ENCODE peak calls at places on chromosomes 6 and 20, in ten cellular contexts. One of them, this sample, is unnamed.
A peak's percentile ranks its signal among the peaks of the same experiment; 100 is the strongest.

GRCh38 chr6:155021680-155022079 is 26.6 kb downstream of the TIAM2 start:
- DNase-seq in AG08396: no peak
- DNase-seq in hypothalamus: no peak
- DNase-seq in lung: no peak
- DNase-seq in iPS-NIHi11: no peak
- DNase-seq in stimulated activated CD4-positive, alpha-beta T cell treated with anti-CD3 and anti-CD28 coated beads, Interleukin-15, amount 100 ng/mL, for 1 hour: no peak
- DNase-seq in activated T-helper 1 cell treated with Interleukin-2 at 50 U/mL for 16 hours: no peak
- DNase-seq in substantia nigra: no peak
- DNase-seq in stimulated activated naive CD8-positive, alpha-beta T cell treated with anti-CD3 and anti-CD28 coated beads, Interleukin-15, Interleukin-2, amounts not matched to agents 100 U/mL and 50 U/mL, for 24 hours: no peak
- DNase-seq in omental fat pad: no peak
- DNase-seq in this sample: no peak

GRCh38 chr6:56911847-56912246 is 43.1 kb upstream of the BEND6 start:
- DNase-seq in AG08396: peak; percentile 48
- DNase-seq in hypothalamus: no peak
- DNase-seq in lung: no peak
- DNase-seq in iPS-NIHi11: no peak
- DNase-seq in stimulated activated CD4-positive, alpha-beta T cell treated with anti-CD3 and anti-CD28 coated beads, Interleukin-15, amount 100 ng/mL, for 1 hour: no peak
- DNase-seq in activated T-helper 1 cell treated with Interleukin-2 at 50 U/mL for 16 hours: no peak
- DNase-seq in substantia nigra: no peak
- DNase-seq in stimulated activated naive CD8-positive, alpha-beta T cell treated with anti-CD3 and anti-CD28 coated beads, Interleukin-15, Interleukin-2, amounts not matched to agents 100 U/mL and 50 U/mL, for 24 hours: no peak
- DNase-seq in omental fat pad: no peak
- DNase-seq in this sample: no peak

GRCh38 chr6:37051138-37052026 is 45.9 kb downstream of the FGD2 start:
- DNase-seq in AG08396: peak; percentile 80
- DNase-seq in hypothalamus: peak; percentile 85
- DNase-seq in lung: peak; percentile 91
- DNase-seq in iPS-NIHi11: peak; percentile 87
- DNase-seq in stimulated activated CD4-positive, alpha-beta T cell treated with anti-CD3 and anti-CD28 coated beads, Interleukin-15, amount 100 ng/mL, for 1 hour: peak; percentile 84
- DNase-seq in activated T-helper 1 cell treated with Interleukin-2 at 50 U/mL for 16 hours: peak; percentile 79
- DNase-seq in substantia nigra: peak; percentile 78
- DNase-seq in stimulated activated naive CD8-positive, alpha-beta T cell treated with anti-CD3 and anti-CD28 coated beads, Interleukin-15, Interleukin-2, amounts not matched to agents 100 U/mL and 50 U/mL, for 24 hours: peak; percentile 95
- DNase-seq in omental fat pad: peak; percentile 87
- DNase-seq in this sample: peak; percentile 93

GRCh38 chr6:129801909-129802308 is 59.2 kb downstream of the TMEM244 start:
- DNase-seq in AG08396: no peak
- DNase-seq in hypothalamus: no peak
- DNase-seq in lung: no peak
- DNase-seq in iPS-NIHi11: peak; percentile 35
- DNase-seq in stimulated activated CD4-positive, alpha-beta T cell treated with anti-CD3 and anti-CD28 coated beads, Interleukin-15, amount 100 ng/mL, for 1 hour: no peak
- DNase-seq in activated T-helper 1 cell treated with Interleukin-2 at 50 U/mL for 16 hours: no peak
- DNase-seq in substantia nigra: no peak
- DNase-seq in stimulated activated naive CD8-positive, alpha-beta T cell treated with anti-CD3 and anti-CD28 coated beads, Interleukin-15, Interleukin-2, amounts not matched to agents 100 U/mL and 50 U/mL, for 24 hours: no peak
- DNase-seq in omental fat pad: no peak
- DNase-seq in this sample: no peak

GRCh38 chr6:70377372-70377771 is 35.9 kb upstream of the FAM135A start:
- DNase-seq in AG08396: no peak
- DNase-seq in hypothalamus: no peak
- DNase-seq in lung: no peak
- DNase-seq in iPS-NIHi11: no peak
- DNase-seq in stimulated activated CD4-positive, alpha-beta T cell treated with anti-CD3 and anti-CD28 coated beads, Interleukin-15, amount 100 ng/mL, for 1 hour: no peak
- DNase-seq in activated T-helper 1 cell treated with Interleukin-2 at 50 U/mL for 16 hours: no peak
- DNase-seq in substantia nigra: no peak
- DNase-seq in stimulated activated naive CD8-positive, alpha-beta T cell treated with anti-CD3 and anti-CD28 coated beads, Interleukin-15, Interleukin-2, amounts not matched to agents 100 U/mL and 50 U/mL, for 24 hours: no peak
- DNase-seq in omental fat pad: no peak
- DNase-seq in this sample: no peak

GRCh38 chr20:48635791-48636267 is 192.0 kb downstream of the PREX1 start:
- DNase-seq in AG08396: peak; percentile 87
- DNase-seq in hypothalamus: peak; percentile 69
- DNase-seq in lung: no peak
- DNase-seq in iPS-NIHi11: peak; percentile 96
- DNase-seq in stimulated activated CD4-positive, alpha-beta T cell treated with anti-CD3 and anti-CD28 coated beads, Interleukin-15, amount 100 ng/mL, for 1 hour: peak; percentile 54
- DNase-seq in activated T-helper 1 cell treated with Interleukin-2 at 50 U/mL for 16 hours: peak; percentile 24
- DNase-seq in substantia nigra: peak; percentile 65
- DNase-seq in stimulated activated naive CD8-positive, alpha-beta T cell treated with anti-CD3 and anti-CD28 coated beads, Interleukin-15, Interleukin-2, amounts not matched to agents 100 U/mL and 50 U/mL, for 24 hours: peak; percentile 82
- DNase-seq in omental fat pad: no peak
- DNase-seq in this sample: no peak

GRCh38 chr6:162485464-162485863 is 242.1 kb downstream of the PRKN start:
- DNase-seq in AG08396: no peak
- DNase-seq in hypothalamus: no peak
- DNase-seq in lung: no peak
- DNase-seq in iPS-NIHi11: no peak
- DNase-seq in stimulated activated CD4-positive, alpha-beta T cell treated with anti-CD3 and anti-CD28 coated beads, Interleukin-15, amount 100 ng/mL, for 1 hour: no peak
- DNase-seq in activated T-helper 1 cell treated with Interleukin-2 at 50 U/mL for 16 hours: no peak
- DNase-seq in substantia nigra: no peak
- DNase-seq in stimulated activated naive CD8-positive, alpha-beta T cell treated with anti-CD3 and anti-CD28 coated beads, Interleukin-15, Interleukin-2, amounts not matched to agents 100 U/mL and 50 U/mL, for 24 hours: no peak
- DNase-seq in omental fat pad: no peak
- DNase-seq in this sample: no peak

GRCh38 chr20:48783533-48784272 is 44.1 kb downstream of the PREX1 start:
- DNase-seq in AG08396: no peak
- DNase-seq in hypothalamus: no peak
- DNase-seq in lung: no peak
- DNase-seq in iPS-NIHi11: no peak
- DNase-seq in stimulated activated CD4-positive, alpha-beta T cell treated with anti-CD3 and anti-CD28 coated beads, Interleukin-15, amount 100 ng/mL, for 1 hour: no peak
- DNase-seq in activated T-helper 1 cell treated with Interleukin-2 at 50 U/mL for 16 hours: no peak
- DNase-seq in substantia nigra: no peak
- DNase-seq in stimulated activated naive CD8-positive, alpha-beta T cell treated with anti-CD3 and anti-CD28 coated beads, Interleukin-15, Interleukin-2, amounts not matched to agents 100 U/mL and 50 U/mL, for 24 hours: peak; percentile 54
- DNase-seq in omental fat pad: no peak
- DNase-seq in this sample: no peak

GRCh38 chr6:50842446-50842845 is 23.8 kb downstream of the TFAP2B start:
- DNase-seq in AG08396: no peak
- DNase-seq in hypothalamus: no peak
- DNase-seq in lung: no peak
- DNase-seq in iPS-NIHi11: no peak
- DNase-seq in stimulated activated CD4-positive, alpha-beta T cell treated with anti-CD3 and anti-CD28 coated beads, Interleukin-15, amount 100 ng/mL, for 1 hour: no peak
- DNase-seq in activated T-helper 1 cell treated with Interleukin-2 at 50 U/mL for 16 hours: no peak
- DNase-seq in substantia nigra: no peak
- DNase-seq in stimulated activated naive CD8-positive, alpha-beta T cell treated with anti-CD3 and anti-CD28 coated beads, Interleukin-15, Interleukin-2, amounts not matched to agents 100 U/mL and 50 U/mL, for 24 hours: no peak
- DNase-seq in omental fat pad: no peak
- DNase-seq in this sample: no peak

GRCh38 chr6:73521351-73522254 is 771 bp upstream of the EEF1A1 start:
- DNase-seq in AG08396: peak; percentile 64
- DNase-seq in hypothalamus: no peak
- DNase-seq in lung: no peak
- DNase-seq in iPS-NIHi11: peak; percentile 74
- DNase-seq in stimulated activated CD4-positive, alpha-beta T cell treated with anti-CD3 and anti-CD28 coated beads, Interleukin-15, amount 100 ng/mL, for 1 hour: peak; percentile 64
- DNase-seq in activated T-helper 1 cell treated with Interleukin-2 at 50 U/mL for 16 hours: peak; percentile 58
- DNase-seq in substantia nigra: no peak
- DNase-seq in stimulated activated naive CD8-positive, alpha-beta T cell treated with anti-CD3 and anti-CD28 coated beads, Interleukin-15, Interleukin-2, amounts not matched to agents 100 U/mL and 50 U/mL, for 24 hours: peak; percentile 80
- DNase-seq in omental fat pad: peak; percentile 43
- DNase-seq in this sample: no peak

GRCh38 chr20:40313730-40314129 is 375.3 kb downstream of the MAFB start:
- DNase-seq in AG08396: no peak
- DNase-seq in hypothalamus: no peak
- DNase-seq in lung: no peak
- DNase-seq in iPS-NIHi11: no peak
- DNase-seq in stimulated activated CD4-positive, alpha-beta T cell treated with anti-CD3 and anti-CD28 coated beads, Interleukin-15, amount 100 ng/mL, for 1 hour: no peak
- DNase-seq in activated T-helper 1 cell treated with Interleukin-2 at 50 U/mL for 16 hours: no peak
- DNase-seq in substantia nigra: no peak
- DNase-seq in stimulated activated naive CD8-positive, alpha-beta T cell treated with anti-CD3 and anti-CD28 coated beads, Interleukin-15, Interleukin-2, amounts not matched to agents 100 U/mL and 50 U/mL, for 24 hours: no peak
- DNase-seq in omental fat pad: no peak
- DNase-seq in this sample: no peak

GRCh38 chr6:156280131-156280530 is 497.0 kb upstream of the ARID1B start:
- DNase-seq in AG08396: no peak
- DNase-seq in hypothalamus: no peak
- DNase-seq in lung: no peak
- DNase-seq in iPS-NIHi11: no peak
- DNase-seq in stimulated activated CD4-positive, alpha-beta T cell treated with anti-CD3 and anti-CD28 coated beads, Interleukin-15, amount 100 ng/mL, for 1 hour: no peak
- DNase-seq in activated T-helper 1 cell treated with Interleukin-2 at 50 U/mL for 16 hours: no peak
- DNase-seq in substantia nigra: no peak
- DNase-seq in stimulated activated naive CD8-positive, alpha-beta T cell treated with anti-CD3 and anti-CD28 coated beads, Interleukin-15, Interleukin-2, amounts not matched to agents 100 U/mL and 50 U/mL, for 24 hours: no peak
- DNase-seq in omental fat pad: no peak
- DNase-seq in this sample: no peak

GRCh38 chr6:43851204-43851855 is 81.3 kb downstream of the VEGFA start:
- DNase-seq in AG08396: peak; percentile 86
- DNase-seq in hypothalamus: no peak
- DNase-seq in lung: no peak
- DNase-seq in iPS-NIHi11: peak; percentile 48
- DNase-seq in stimulated activated CD4-positive, alpha-beta T cell treated with anti-CD3 and anti-CD28 coated beads, Interleukin-15, amount 100 ng/mL, for 1 hour: no peak
- DNase-seq in activated T-helper 1 cell treated with Interleukin-2 at 50 U/mL for 16 hours: no peak
- DNase-seq in substantia nigra: no peak
- DNase-seq in stimulated activated naive CD8-positive, alpha-beta T cell treated with anti-CD3 and anti-CD28 coated beads, Interleukin-15, Interleukin-2, amounts not matched to agents 100 U/mL and 50 U/mL, for 24 hours: no peak
- DNase-seq in omental fat pad: no peak
- DNase-seq in this sample: no peak

GRCh38 chr20:20083796-20084195 is 31.5 kb downstream of the CFAP61 start:
- DNase-seq in AG08396: no peak
- DNase-seq in hypothalamus: no peak
- DNase-seq in lung: no peak
- DNase-seq in iPS-NIHi11: peak; percentile 40
- DNase-seq in stimulated activated CD4-positive, alpha-beta T cell treated with anti-CD3 and anti-CD28 coated beads, Interleukin-15, amount 100 ng/mL, for 1 hour: no peak
- DNase-seq in activated T-helper 1 cell treated with Interleukin-2 at 50 U/mL for 16 hours: no peak
- DNase-seq in substantia nigra: no peak
- DNase-seq in stimulated activated naive CD8-positive, alpha-beta T cell treated with anti-CD3 and anti-CD28 coated beads, Interleukin-15, Interleukin-2, amounts not matched to agents 100 U/mL and 50 U/mL, for 24 hours: no peak
- DNase-seq in omental fat pad: no peak
- DNase-seq in this sample: no peak

GRCh38 chr20:17468073-17468840 is 62.9 kb downstream of the BFSP1 start:
- DNase-seq in AG08396: no peak
- DNase-seq in hypothalamus: no peak
- DNase-seq in lung: no peak
- DNase-seq in iPS-NIHi11: no peak
- DNase-seq in stimulated activated CD4-positive, alpha-beta T cell treated with anti-CD3 and anti-CD28 coated beads, Interleukin-15, amount 100 ng/mL, for 1 hour: no peak
- DNase-seq in activated T-helper 1 cell treated with Interleukin-2 at 50 U/mL for 16 hours: no peak
- DNase-seq in substantia nigra: no peak
- DNase-seq in stimulated activated naive CD8-positive, alpha-beta T cell treated with anti-CD3 and anti-CD28 coated beads, Interleukin-15, Interleukin-2, amounts not matched to agents 100 U/mL and 50 U/mL, for 24 hours: no peak
- DNase-seq in omental fat pad: no peak
- DNase-seq in this sample: no peak

GRCh38 chr6:145699462-145699861 is 35.9 kb downstream of the EPM2A start:
- DNase-seq in AG08396: peak; percentile 25
- DNase-seq in hypothalamus: no peak
- DNase-seq in lung: no peak
- DNase-seq in iPS-NIHi11: no peak
- DNase-seq in stimulated activated CD4-positive, alpha-beta T cell treated with anti-CD3 and anti-CD28 coated beads, Interleukin-15, amount 100 ng/mL, for 1 hour: no peak
- DNase-seq in activated T-helper 1 cell treated with Interleukin-2 at 50 U/mL for 16 hours: no peak
- DNase-seq in substantia nigra: no peak
- DNase-seq in stimulated activated naive CD8-positive, alpha-beta T cell treated with anti-CD3 and anti-CD28 coated beads, Interleukin-15, Interleukin-2, amounts not matched to agents 100 U/mL and 50 U/mL, for 24 hours: no peak
- DNase-seq in omental fat pad: no peak
- DNase-seq in this sample: no peak

GRCh38 chr20:57629976-57630525 is 9.8 kb upstream of the ZBP1 start:
- DNase-seq in AG08396: no peak
- DNase-seq in hypothalamus: no peak
- DNase-seq in lung: no peak
- DNase-seq in iPS-NIHi11: no peak
- DNase-seq in stimulated activated CD4-positive, alpha-beta T cell treated with anti-CD3 and anti-CD28 coated beads, Interleukin-15, amount 100 ng/mL, for 1 hour: no peak
- DNase-seq in activated T-helper 1 cell treated with Interleukin-2 at 50 U/mL for 16 hours: no peak
- DNase-seq in substantia nigra: no peak
- DNase-seq in stimulated activated naive CD8-positive, alpha-beta T cell treated with anti-CD3 and anti-CD28 coated beads, Interleukin-15, Interleukin-2, amounts not matched to agents 100 U/mL and 50 U/mL, for 24 hours: peak; percentile 62
- DNase-seq in omental fat pad: no peak
- DNase-seq in this sample: no peak

GRCh38 chr20:20953738-20954657 is 152.2 kb downstream of the LINC00237 start:
- DNase-seq in AG08396: no peak
- DNase-seq in hypothalamus: no peak
- DNase-seq in lung: no peak
- DNase-seq in iPS-NIHi11: no peak
- DNase-seq in stimulated activated CD4-positive, alpha-beta T cell treated with anti-CD3 and anti-CD28 coated beads, Interleukin-15, amount 100 ng/mL, for 1 hour: no peak
- DNase-seq in activated T-helper 1 cell treated with Interleukin-2 at 50 U/mL for 16 hours: no peak
- DNase-seq in substantia nigra: no peak
- DNase-seq in stimulated activated naive CD8-positive, alpha-beta T cell treated with anti-CD3 and anti-CD28 coated beads, Interleukin-15, Interleukin-2, amounts not matched to agents 100 U/mL and 50 U/mL, for 24 hours: no peak
- DNase-seq in omental fat pad: no peak
- DNase-seq in this sample: no peak

GRCh38 chr20:24934716-24935115 is 14.4 kb upstream of the CST7 start:
- DNase-seq in AG08396: no peak
- DNase-seq in hypothalamus: no peak
- DNase-seq in lung: no peak
- DNase-seq in iPS-NIHi11: no peak
- DNase-seq in stimulated activated CD4-positive, alpha-beta T cell treated with anti-CD3 and anti-CD28 coated beads, Interleukin-15, amount 100 ng/mL, for 1 hour: no peak
- DNase-seq in activated T-helper 1 cell treated with Interleukin-2 at 50 U/mL for 16 hours: no peak
- DNase-seq in substantia nigra: no peak
- DNase-seq in stimulated activated naive CD8-positive, alpha-beta T cell treated with anti-CD3 and anti-CD28 coated beads, Interleukin-15, Interleukin-2, amounts not matched to agents 100 U/mL and 50 U/mL, for 24 hours: no peak
- DNase-seq in omental fat pad: no peak
- DNase-seq in this sample: no peak

GRCh38 chr20:64024141-64024990 is 11.6 kb upstream of the C20orf204 start:
- DNase-seq in AG08396: no peak
- DNase-seq in hypothalamus: no peak
- DNase-seq in lung: no peak
- DNase-seq in iPS-NIHi11: no peak
- DNase-seq in stimulated activated CD4-positive, alpha-beta T cell treated with anti-CD3 and anti-CD28 coated beads, Interleukin-15, amount 100 ng/mL, for 1 hour: no peak
- DNase-seq in activated T-helper 1 cell treated with Interleukin-2 at 50 U/mL for 16 hours: no peak
- DNase-seq in substantia nigra: no peak
- DNase-seq in stimulated activated naive CD8-positive, alpha-beta T cell treated with anti-CD3 and anti-CD28 coated beads, Interleukin-15, Interleukin-2, amounts not matched to agents 100 U/mL and 50 U/mL, for 24 hours: no peak
- DNase-seq in omental fat pad: no peak
- DNase-seq in this sample: no peak

GRCh38 chr6:138593100-138593877 is 94.0 kb upstream of the NHSL1 start:
- DNase-seq in AG08396: peak; percentile 79
- DNase-seq in hypothalamus: no peak
- DNase-seq in lung: peak; percentile 53
- DNase-seq in iPS-NIHi11: no peak
- DNase-seq in stimulated activated CD4-positive, alpha-beta T cell treated with anti-CD3 and anti-CD28 coated beads, Interleukin-15, amount 100 ng/mL, for 1 hour: no peak
- DNase-seq in activated T-helper 1 cell treated with Interleukin-2 at 50 U/mL for 16 hours: no peak
- DNase-seq in substantia nigra: no peak
- DNase-seq in stimulated activated naive CD8-positive, alpha-beta T cell treated with anti-CD3 and anti-CD28 coated beads, Interleukin-15, Interleukin-2, amounts not matched to agents 100 U/mL and 50 U/mL, for 24 hours: peak; percentile 47
- DNase-seq in omental fat pad: no peak
- DNase-seq in this sample: peak; percentile 30

GRCh38 chr6:39432311-39433025 is 110.0 kb upstream of the KCNK16 start:
- DNase-seq in AG08396: no peak
- DNase-seq in hypothalamus: no peak
- DNase-seq in lung: no peak
- DNase-seq in iPS-NIHi11: no peak
- DNase-seq in stimulated activated CD4-positive, alpha-beta T cell treated with anti-CD3 and anti-CD28 coated beads, Interleukin-15, amount 100 ng/mL, for 1 hour: no peak
- DNase-seq in activated T-helper 1 cell treated with Interleukin-2 at 50 U/mL for 16 hours: no peak
- DNase-seq in substantia nigra: no peak
- DNase-seq in stimulated activated naive CD8-positive, alpha-beta T cell treated with anti-CD3 and anti-CD28 coated beads, Interleukin-15, Interleukin-2, amounts not matched to agents 100 U/mL and 50 U/mL, for 24 hours: no peak
- DNase-seq in omental fat pad: no peak
- DNase-seq in this sample: no peak

GRCh38 chr6:128803911-128804310 is 79.0 kb upstream of the LAMA2 start:
- DNase-seq in AG08396: no peak
- DNase-seq in hypothalamus: no peak
- DNase-seq in lung: no peak
- DNase-seq in iPS-NIHi11: no peak
- DNase-seq in stimulated activated CD4-positive, alpha-beta T cell treated with anti-CD3 and anti-CD28 coated beads, Interleukin-15, amount 100 ng/mL, for 1 hour: no peak
- DNase-seq in activated T-helper 1 cell treated with Interleukin-2 at 50 U/mL for 16 hours: no peak
- DNase-seq in substantia nigra: no peak
- DNase-seq in stimulated activated naive CD8-positive, alpha-beta T cell treated with anti-CD3 and anti-CD28 coated beads, Interleukin-15, Interleukin-2, amounts not matched to agents 100 U/mL and 50 U/mL, for 24 hours: no peak
- DNase-seq in omental fat pad: no peak
- DNase-seq in this sample: no peak